ENCODE peak calls at places on chromosomes 2 and 18, in four cellular contexts. L is HEK293T, D is hepatocyte, I is HCEC 1CT. S is an unnamed sample.

GRCh38 chr2:15780912-15781574 is 159.3 kb upstream of the MYCN start:
- DNase-seq in L (peak), D (no peak), I (no peak), S (no peak)

GRCh38 chr18:38318416-38318815 is 752.8 kb upstream of the CELF4 start:
- DNase-seq in L (no peak), D (no peak), I (no peak), S (no peak)

GRCh38 chr2:56009758-56010534 is 86.4 kb upstream of the EFEMP1 start:
- DNase-seq in L (no peak), D (peak), I (peak), S (peak)

GRCh38 chr2:105301646-105302045 is 27.9 kb downstream of the TGFBRAP1 start:
- DNase-seq in L (no peak), D (no peak), I (no peak), S (no peak)

GRCh38 chr2:126882736-126883660 is 15.7 kb upstream of the TEX51 start:
- DNase-seq in L (no peak), D (no peak), I (no peak), S (no peak)

GRCh38 chr2:202149953-202150352 is 76.9 kb downstream of the KIAA2012 start:
- DNase-seq in L (no peak), D (no peak), I (no peak), S (no peak)

GRCh38 chr2:67773876-67774275 is 288.9 kb downstream of the C1D start:
- DNase-seq in L (no peak), D (no peak), I (no peak), S (no peak)

GRCh38 chr2:236584521-236585384 is 15.1 kb downstream of the ACKR3 start:
- DNase-seq in L (no peak), D (no peak), I (no peak), S (no peak)

GRCh38 chr18:39751161-39751560 is 2185.6 kb upstream of the CELF4 start:
- DNase-seq in L (no peak), D (no peak), I (no peak), S (no peak)

GRCh38 chr2:159904127-159904564 is 106.1 kb upstream of the CD302 start:
- DNase-seq in L (no peak), D (no peak), I (no peak), S (no peak)

GRCh38 chr2:120346667-120347358 is 877 bp downstream of the INHBB start:
- DNase-seq in L (no peak), D (peak), I (no peak), S (no peak)

GRCh38 chr2:68436270-68436669 is 30.8 kb downstream of the FBXO48 start:
- DNase-seq in L (no peak), D (no peak), I (no peak), S (no peak)

GRCh38 chr18:3692113-3692621 is 242.2 kb downstream of the TGIF1 start:
- DNase-seq in L (no peak), D (no peak), I (no peak), S (no peak)

GRCh38 chr2:1744446-1745170 is at the start of gene PXDN:
- DNase-seq in L (peak), D (peak), I (peak), S (no peak)

GRCh38 chr2:207682557-207682956 is 28.9 kb upstream of the CCNYL1 start:
- DNase-seq in L (no peak), D (no peak), I (no peak), S (no peak)

GRCh38 chr18:51028201-51028805 is 1.7 kb upstream of the SMAD4 start:
- DNase-seq in L (no peak), D (no peak), I (peak), S (peak)

GRCh38 chr2:23699526-23699925 is 227.4 kb downstream of the ATAD2B start:
- DNase-seq in L (no peak), D (no peak), I (no peak), S (no peak)

GRCh38 chr2:199308567-199308966 is 149.2 kb downstream of the SATB2 start:
- DNase-seq in L (no peak), D (no peak), I (no peak), S (no peak)

GRCh38 chr2:2328847-2329246 is 2.2 kb downstream of the MYT1L start:
- DNase-seq in L (peak), D (peak), I (no peak), S (no peak)

S was measured in SK-MEL-5.